ENCODE peak calls at places on chromosomes 6 and 20, in ten cellular contexts. P is prostate gland, J is ovary, F is uterus, S is A549, A is spleen, G is Peyer's patch, C is esophagus muscularis mucosa, X is suprapubic skin, D is endothelial cell of umbilical vein. I is an unnamed sample.

GRCh38 chr20:34621383-34622367 is 55.2 kb downstream of the PIGU start:
- DNase-seq in P (no peak), J (no peak), F (no peak), S (peak), A (no peak), G (peak), C (no peak), X (no peak), D (no peak), I (no peak)

GRCh38 chr20:8187740-8188139 is 55.7 kb downstream of the PLCB1 start:
- DNase-seq in P (no peak), J (no peak), F (no peak), S (no peak), A (no peak), G (no peak), C (no peak), X (no peak), D (no peak), I (no peak)

GRCh38 chr6:6678811-6679210 is 90.3 kb downstream of the LY86 start:
- DNase-seq in P (no peak), J (no peak), F (no peak), S (no peak), A (no peak), G (no peak), C (no peak), X (no peak), D (no peak), I (peak)

GRCh38 chr20:19858972-19859371 is 100.9 kb downstream of the RIN2 start:
- DNase-seq in P (no peak), J (no peak), F (no peak), S (no peak), A (no peak), G (no peak), C (no peak), X (no peak), D (no peak), I (no peak)

GRCh38 chr6:161434921-161435411 is 161.1 kb upstream of the AGPAT4 start:
- DNase-seq in P (peak), J (no peak), F (no peak), S (no peak), A (no peak), G (no peak), C (no peak), X (no peak), D (peak), I (no peak)

GRCh38 chr20:53413188-53413631 is 180.4 kb downstream of the ZNF217 start:
- DNase-seq in P (peak), J (no peak), F (no peak), S (peak), A (peak), G (peak), C (no peak), X (no peak), D (no peak), I (no peak)

GRCh38 chr6:2426561-2427340 is 181.3 kb upstream of the GMDS start:
- DNase-seq in P (no peak), J (no peak), F (no peak), S (no peak), A (no peak), G (no peak), C (no peak), X (no peak), D (no peak), I (no peak)

GRCh38 chr6:48134246-48134645 is 23.2 kb upstream of the PTCHD4 start:
- DNase-seq in P (no peak), J (no peak), F (no peak), S (no peak), A (no peak), G (no peak), C (no peak), X (no peak), D (no peak), I (no peak)

GRCh38 chr6:5941188-5941587 is 65.5 kb downstream of the NRN1 start:
- DNase-seq in P (no peak), J (no peak), F (no peak), S (no peak), A (no peak), G (no peak), C (peak), X (no peak), D (no peak), I (no peak)

GRCh38 chr6:11810039-11810541 is 31.5 kb upstream of the ADTRP start:
- DNase-seq in P (peak), J (peak), F (peak), S (peak), A (no peak), G (peak), C (peak), X (no peak), D (peak), I (peak)

GRCh38 chr6:89941031-89941775 is 46.9 kb downstream of the GJA10 start:
- DNase-seq in P (peak), J (peak), F (peak), S (no peak), A (no peak), G (no peak), C (no peak), X (no peak), D (no peak), I (peak)

GRCh38 chr20:11083841-11084240 is 410.0 kb upstream of the JAG1 start:
- DNase-seq in P (no peak), J (no peak), F (no peak), S (no peak), A (no peak), G (no peak), C (no peak), X (no peak), D (no peak), I (no peak)

GRCh38 chr20:22462975-22463914 is 121.1 kb downstream of the FOXA2 start:
- DNase-seq in P (no peak), J (no peak), F (no peak), S (no peak), A (no peak), G (no peak), C (no peak), X (no peak), D (no peak), I (no peak)

GRCh38 chr20:46901638-46902037 is 7.0 kb downstream of the EYA2 start:
- DNase-seq in P (peak), J (no peak), F (no peak), S (no peak), A (no peak), G (no peak), C (no peak), X (no peak), D (no peak), I (no peak)

GRCh38 chr6:140026561-140026960 is 652.1 kb upstream of the CITED2 start:
- DNase-seq in P (no peak), J (no peak), F (no peak), S (no peak), A (no peak), G (no peak), C (no peak), X (no peak), D (no peak), I (no peak)

GRCh38 chr6:137056121-137056880 is 11.5 kb upstream of the IL20RA start:
- DNase-seq in P (no peak), J (no peak), F (no peak), S (no peak), A (no peak), G (no peak), C (no peak), X (no peak), D (no peak), I (no peak)

GRCh38 chr6:165206798-165207197 is 102.6 kb downstream of the C6orf118 start:
- DNase-seq in P (no peak), J (no peak), F (no peak), S (no peak), A (no peak), G (no peak), C (peak), X (no peak), D (no peak), I (no peak)

GRCh38 chr20:36572701-36573102 is 695 bp upstream of the TGIF2 start:
- DNase-seq in P (peak), J (peak), F (no peak), S (no peak), A (no peak), G (peak), C (no peak), X (no peak), D (no peak), I (no peak)

GRCh38 chr20:36573103-36573797 is at the start of gene TGIF2:
- DNase-seq in P (peak), J (peak), F (peak), S (peak), A (peak), G (peak), C (no peak), X (peak), D (peak), I (peak)

GRCh38 chr20:36575066-36575743 is 1.8 kb downstream of the TGIF2 start:
- DNase-seq in P (peak), J (peak), F (peak), S (peak), A (no peak), G (peak), C (no peak), X (peak), D (peak), I (peak)

GRCh38 chr20:36573798-36574277 is 441 bp downstream of the TGIF2 start:
- DNase-seq in P (peak), J (peak), F (peak), S (no peak), A (peak), G (peak), C (no peak), X (peak), D (peak), I (no peak)

GRCh38 chr20:36574278-36575065 is 1.1 kb downstream of the TGIF2 start:
- DNase-seq in P (peak), J (peak), F (peak), S (peak), A (peak), G (peak), C (no peak), X (no peak), D (peak), I (peak)
- TF ChIP-seq POLR2A in P (peak), J (peak), F (peak), S (no peak), A (no peak), G (no peak), C (no peak), X (no peak), D (no peak), I (no peak)

GRCh38 chr6:158033751-158034702 is 52.4 kb downstream of the SYNJ2 start:
- DNase-seq in P (no peak), J (no peak), F (no peak), S (no peak), A (no peak), G (peak), C (no peak), X (no peak), D (no peak), I (peak)
- TF ChIP-seq CTCF in P (no peak), J (no peak), F (no peak), S (no peak), A (no peak), G (no peak), C (no peak), X (no peak), D (no peak), I (no peak)

GRCh38 chr6:34391711-34392496 is 565 bp downstream of the NUDT3 start:
- DNase-seq in P (peak), J (peak), F (peak), S (peak), A (peak), G (peak), C (peak), X (peak), D (peak), I (peak)

GRCh38 chr6:34393968-34394305 is 1.5 kb upstream of the NUDT3 start:
- DNase-seq in P (no peak), J (no peak), F (no peak), S (no peak), A (no peak), G (no peak), C (no peak), X (no peak), D (no peak), I (no peak)

GRCh38 chr6:34391023-34391485 is 1.4 kb downstream of the NUDT3 start:
- DNase-seq in P (peak), J (no peak), F (peak), S (peak), A (peak), G (peak), C (no peak), X (no peak), D (peak), I (peak)

GRCh38 chr6:34393191-34393967 is 910 bp upstream of the NUDT3 start:
- DNase-seq in P (peak), J (no peak), F (no peak), S (no peak), A (no peak), G (peak), C (no peak), X (no peak), D (no peak), I (peak)

DNA sequence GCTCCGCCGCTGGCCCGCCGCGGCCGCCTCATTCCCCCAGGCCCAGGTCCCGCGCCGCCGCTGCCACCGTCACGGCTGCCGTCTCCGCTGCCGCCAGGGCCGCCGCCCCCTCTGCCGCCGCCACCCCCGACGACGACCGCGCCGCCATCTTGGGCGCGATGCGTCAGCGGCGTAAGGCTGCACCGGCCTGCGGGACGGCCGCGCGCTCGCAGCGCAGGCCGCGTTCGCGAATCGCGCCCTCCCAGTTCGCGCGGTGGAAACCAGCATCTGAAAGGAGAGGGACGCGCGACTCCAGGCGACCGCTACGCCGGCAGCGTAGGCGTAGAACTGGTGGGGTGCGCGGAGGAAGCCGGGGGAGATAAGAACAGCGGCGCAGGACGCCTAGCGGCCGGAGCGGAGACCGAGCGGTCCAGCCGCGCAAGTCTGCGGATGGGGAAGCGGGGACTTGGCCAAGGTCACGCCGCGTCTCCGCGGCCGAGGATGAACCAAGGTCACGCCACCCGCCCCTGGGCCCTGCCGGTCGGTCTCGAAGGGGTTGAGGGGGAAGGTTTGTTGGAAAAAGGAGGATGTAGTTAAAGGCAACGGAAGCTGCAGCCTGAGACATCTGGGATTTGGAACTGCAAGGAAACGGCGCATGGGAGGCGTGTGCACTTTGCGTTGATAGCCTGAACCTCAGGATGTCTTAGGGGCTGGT is at the start of gene NUDT3:
- DNase-seq in P (peak), J (peak), F (peak), S (peak), A (peak), G (peak), C (peak), X (peak), D (peak), I (peak)
- TF ChIP-seq POLR2A in P (peak), J (peak), F (peak), S (peak), A (peak), G (no peak), C (peak), X (peak), D (peak), I (no peak)

GRCh38 chr6:104526383-104526782 is 333.3 kb downstream of the HACE1 start:
- DNase-seq in P (no peak), J (no peak), F (no peak), S (no peak), A (no peak), G (no peak), C (no peak), X (no peak), D (peak), I (no peak)

GRCh38 chr6:104531591-104531990 is 328.1 kb downstream of the HACE1 start:
- DNase-seq in P (no peak), J (no peak), F (no peak), S (no peak), A (no peak), G (no peak), C (no peak), X (no peak), D (no peak), I (no peak)

GRCh38 chr6:104527311-104527710 is 332.4 kb downstream of the HACE1 start:
- DNase-seq in P (no peak), J (no peak), F (no peak), S (no peak), A (no peak), G (no peak), C (no peak), X (no peak), D (no peak), I (no peak)

GRCh38 chr6:104525677-104526322 is 333.9 kb downstream of the HACE1 start:
- DNase-seq in P (peak), J (peak), F (peak), S (peak), A (peak), G (peak), C (no peak), X (peak), D (peak), I (peak)

DNA sequence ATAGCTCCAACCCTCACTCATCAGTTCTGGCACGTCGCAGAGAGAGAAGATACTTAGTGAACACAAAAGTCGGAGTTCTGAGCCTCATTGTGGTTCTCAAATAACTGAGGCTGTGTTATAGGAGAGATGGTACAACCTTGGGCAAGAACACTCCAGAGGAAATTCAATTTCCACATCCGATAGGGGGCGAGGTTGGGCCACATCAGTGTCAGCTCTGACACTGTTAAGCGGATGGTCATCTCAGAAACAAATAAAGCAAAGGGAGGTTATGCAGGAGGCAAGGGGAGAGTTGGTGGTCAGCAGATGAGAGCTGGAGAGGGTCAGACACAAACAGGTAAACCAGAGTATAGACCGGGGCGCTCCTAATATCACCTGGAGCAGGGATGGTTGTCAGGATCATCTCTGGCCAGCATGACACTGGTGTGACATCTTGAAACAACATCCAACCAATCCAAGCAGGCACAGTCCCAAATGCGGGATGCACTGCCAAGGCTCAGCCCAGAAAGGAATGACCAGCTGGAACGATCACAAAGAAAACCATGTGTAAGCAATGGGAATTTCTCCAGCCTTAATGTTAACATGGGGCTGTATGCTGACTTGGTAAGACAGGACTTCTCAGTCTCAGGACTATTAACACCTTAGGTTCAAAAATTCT is 331.8 kb downstream of the HACE1 start:
- DNase-seq in P (peak), J (no peak), F (peak), S (no peak), A (no peak), G (no peak), C (no peak), X (no peak), D (no peak), I (no peak)
- TF ChIP-seq CTCF in P (no peak), J (no peak), F (no peak), S (peak), A (peak), G (peak), C (peak), X (no peak), D (no peak), I (no peak)

DNA sequence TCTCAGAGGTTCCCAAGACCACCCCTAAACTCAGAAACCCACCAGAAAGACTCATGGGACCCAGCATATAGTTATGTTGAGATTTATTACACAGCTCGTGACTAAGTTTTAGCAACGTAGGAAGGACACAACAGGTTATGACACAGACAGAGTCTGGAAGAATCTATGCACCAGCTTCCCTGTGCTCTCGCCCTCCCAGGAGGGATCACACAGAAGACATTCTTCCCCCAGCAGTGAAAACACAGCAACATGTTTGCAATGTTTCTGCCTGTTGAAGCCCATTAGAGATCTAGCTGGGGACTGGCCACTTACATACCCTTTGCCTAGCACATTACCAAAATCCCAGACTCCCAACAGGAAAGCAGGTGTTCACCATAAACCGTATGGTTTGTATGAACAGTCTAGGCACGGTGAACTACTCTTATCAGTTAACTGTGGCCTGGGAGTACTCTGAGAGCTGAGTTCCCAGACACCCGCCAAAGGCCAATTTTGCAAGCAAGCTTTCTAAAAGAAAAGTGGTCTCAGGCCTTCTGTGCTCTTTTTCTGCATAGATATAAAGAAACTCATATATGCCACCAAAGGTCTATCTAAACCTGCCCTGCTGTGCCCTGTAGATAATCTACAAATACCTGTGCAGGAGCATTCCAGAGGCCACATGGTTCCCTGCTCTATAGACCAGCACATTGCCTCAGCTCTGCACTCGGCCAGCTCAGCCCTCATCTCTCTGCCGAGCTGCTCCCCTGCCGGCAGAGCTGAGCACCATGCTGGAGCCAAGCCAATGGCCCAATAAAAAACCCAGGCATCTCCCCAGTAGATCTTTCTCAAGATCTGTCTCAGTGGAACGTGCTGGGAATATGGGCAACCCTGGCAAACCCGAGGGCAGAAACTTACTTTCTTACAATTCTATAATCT is 69.6 kb upstream of the SMIM28 start:
- DNase-seq in P (peak), J (no peak), F (peak), S (no peak), A (no peak), G (no peak), C (peak), X (no peak), D (no peak), I (no peak)
- TF ChIP-seq POLR2A in P (no peak), J (no peak), F (no peak), S (no peak), A (no peak), G (no peak), C (no peak), X (no peak), D (no peak), I (no peak)

GRCh38 chr6:152727507-152727906 is 23.1 kb upstream of the VIP start:
- DNase-seq in P (no peak), J (no peak), F (no peak), S (no peak), A (no peak), G (no peak), C (no peak), X (no peak), D (peak), I (no peak)
- TF ChIP-seq CTCF in P (no peak), J (no peak), F (no peak), S (no peak), A (no peak), G (no peak), C (no peak), X (no peak), D (no peak), I (no peak)

GRCh38 chr20:40536866-40537265 is 152.2 kb downstream of the MAFB start:
- DNase-seq in P (no peak), J (no peak), F (no peak), S (no peak), A (no peak), G (no peak), C (no peak), X (no peak), D (no peak), I (no peak)

GRCh38 chr20:40535816-40536215 is 153.2 kb downstream of the MAFB start:
- DNase-seq in P (no peak), J (no peak), F (no peak), S (no peak), A (no peak), G (no peak), C (no peak), X (no peak), D (no peak), I (no peak)

DNA sequence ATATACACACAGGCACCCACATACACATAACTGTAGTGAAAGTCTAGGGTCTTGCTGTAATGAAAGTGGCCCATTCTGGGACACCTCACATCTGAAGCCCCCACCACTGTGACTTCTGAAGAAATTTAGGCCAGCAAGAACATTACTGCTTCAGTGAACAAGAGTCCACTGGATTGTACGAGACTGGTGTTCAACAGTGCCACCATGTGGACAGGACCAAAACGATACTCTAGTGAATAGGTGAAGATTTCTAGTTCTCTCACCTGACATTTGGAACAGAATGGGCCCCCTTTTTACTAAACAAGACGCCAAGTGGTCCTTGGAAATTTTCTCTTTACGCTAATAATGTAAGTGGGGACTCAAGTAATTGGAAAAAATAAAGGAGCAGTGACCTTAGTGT is 156.9 kb downstream of the MAFB start:
- DNase-seq in P (no peak), J (no peak), F (no peak), S (no peak), A (no peak), G (no peak), C (no peak), X (no peak), D (peak), I (no peak)
- TF ChIP-seq POLR2A in P (no peak), J (no peak), F (no peak), S (no peak), A (no peak), G (no peak), C (no peak), X (no peak), D (no peak), I (no peak)